ENCODE peak calls at places on chromosomes 1 and 21, in nine cellular contexts. S is CD8-positive, alpha-beta memory T cell; O is pancreas; D is HFF-Myc; H is HAP-1; F is PC-3; P is dorsolateral prefrontal cortex; Z is AG09309; G is AG10803. W is an unnamed sample.

GRCh38 chr1:48858200-48858599 is 81.5 kb upstream of the BEND5 start:
- DNase-seq in P (no peak), S (no peak), D (no peak), H (no peak), Z (no peak), G (peak; percentile 48), O (no peak), F (no peak), W (no peak)

GRCh38 chr1:103529746-103530145 is 4.2 kb downstream of the RNPC3 start:
- DNase-seq in S (no peak), H (no peak), Z (no peak), O (peak; percentile 24), F (peak; percentile 39), G (peak; percentile 2), D (no peak), P (peak; percentile 29), W (no peak)

GRCh38 chr1:195568389-195568788 is 1039.9 kb downstream of the KCNT2 start:
- DNase-seq in D (no peak), F (no peak), S (no peak), P (no peak), G (peak; percentile 1), Z (no peak), O (no peak), H (no peak), W (no peak)

GRCh38 chr1:16630661-16631247 is 17.4 kb upstream of the NBPF1 start:
- DNase-seq in P (peak; percentile 66), Z (no peak), O (peak; percentile 38), S (peak; percentile 58), G (no peak), D (no peak), F (no peak), H (peak; percentile 21), W (no peak)

GRCh38 chr21:38802050-38803026 is 3.4 kb upstream of the ETS2 start:
- DNase-seq in Z (no peak), S (no peak), G (no peak), D (no peak), H (no peak), P (no peak), O (no peak), F (peak; percentile 96), W (no peak)

GRCh38 chr21:33854604-33855003 is 61.0 kb downstream of the ATP5PO start:
- DNase-seq in P (no peak), O (no peak), F (peak; percentile 45), S (no peak), G (no peak), D (no peak), Z (no peak), H (peak; percentile 30), W (no peak)

GRCh38 chr1:7783178-7783711 is 846 bp upstream of the PER3 start:
- DNase-seq in O (peak; percentile 78), G (peak; percentile 61), Z (no peak), P (peak; percentile 71), F (peak; percentile 51), S (no peak), H (peak; percentile 86), D (no peak), W (no peak)

GRCh38 chr1:66380452-66381212 is 153.3 kb upstream of the SGIP1 start:
- DNase-seq in O (no peak), F (no peak), S (no peak), G (no peak), Z (no peak), D (no peak), H (no peak), P (no peak), W (no peak)

GRCh38 chr1:81635816-81636215 is 164.9 kb upstream of the ADGRL2 start:
- DNase-seq in Z (no peak), S (no peak), G (no peak), F (no peak), P (no peak), H (no peak), D (no peak), O (no peak), W (no peak)

GRCh38 chr1:77524038-77524437 is 158.4 kb downstream of the ZZZ3 start:
- DNase-seq in G (no peak), O (no peak), S (no peak), D (no peak), H (no peak), Z (no peak), P (no peak), F (no peak), W (no peak)

GRCh38 chr1:159827102-159827490 is 423 bp downstream of the SLAMF8 start:
- DNase-seq in D (no peak), Z (no peak), P (no peak), S (no peak), F (no peak), H (no peak), O (no peak), G (no peak), W (no peak)

GRCh38 chr1:10510520-10511493 is 36.1 kb downstream of the PEX14 start:
- DNase-seq in D (peak; percentile 53), S (peak; percentile 91), F (peak; percentile 93), Z (peak; percentile 68), G (peak; percentile 94), H (no peak), P (no peak), O (no peak), W (peak; percentile 95)

GRCh38 chr1:93963585-93963984 is 54.4 kb upstream of the GCLM start:
- DNase-seq in D (no peak), H (no peak), G (no peak), S (no peak), F (no peak), P (no peak), O (no peak), Z (no peak), W (no peak)

GRCh38 chr1:7678491-7679158 is 92.5 kb upstream of the VAMP3 start:
- DNase-seq in G (no peak), H (no peak), S (no peak), P (no peak), O (no peak), Z (no peak), F (no peak), D (no peak), W (no peak)

GRCh38 chr21:44793269-44794030 is 8.2 kb downstream of the UBE2G2 start:
- DNase-seq in S (peak; percentile 63), D (no peak), F (peak; percentile 83), P (no peak), O (peak; percentile 47), H (peak; percentile 60), G (peak; percentile 52), Z (peak; percentile 20), W (peak; percentile 32)

GRCh38 chr1:12478612-12478985 is 139.4 kb downstream of the DHRS3 start:
- DNase-seq in F (no peak), Z (no peak), D (no peak), P (no peak), G (no peak), H (no peak), S (peak; percentile 56), O (no peak), W (peak; percentile 70)

GRCh38 chr21:25366116-25366515 is 241.2 kb downstream of the MRPL39 start:
- DNase-seq in Z (no peak), D (no peak), F (no peak), S (no peak), P (no peak), G (no peak), H (no peak), O (no peak), W (no peak)

GRCh38 chr1:33277488-33278084 is 21.3 kb downstream of the ZNF362 start:
- DNase-seq in G (no peak), D (no peak), O (no peak), S (no peak), P (no peak), H (no peak), Z (no peak), F (no peak), W (no peak)

GRCh38 chr1:118202076-118202608 is 17.1 kb upstream of the SPAG17 start:
- DNase-seq in P (no peak), S (no peak), F (no peak), D (no peak), H (no peak), Z (no peak), G (no peak), O (no peak), W (no peak)

GRCh38 chr1:910311-910880 is 13.3 kb upstream of the SAMD11 start:
- DNase-seq in G (no peak), H (peak; percentile 20), D (no peak), P (no peak), Z (no peak), S (peak; percentile 51), F (no peak), O (peak; percentile 12), W (no peak)

GRCh38 chr1:180909462-180909976 is 3.2 kb upstream of the KIAA1614 start:
- DNase-seq in P (no peak), Z (no peak), D (no peak), G (no peak), H (no peak), F (no peak), O (no peak), S (no peak), W (no peak)

GRCh38 chr1:94047914-94048313 is 73.0 kb downstream of the ABCA4 start:
- DNase-seq in P (no peak), F (no peak), D (no peak), G (no peak), S (no peak), Z (no peak), O (no peak), H (no peak), W (no peak)

GRCh38 chr21:43318841-43319781 is 107.8 kb downstream of the SIK1 start:
- DNase-seq in O (no peak), P (peak; percentile 71), H (no peak), F (peak; percentile 62), Z (no peak), D (no peak), G (peak; percentile 54), S (no peak), W (no peak)

GRCh38 chr1:228149341-228150020 is at the start of gene GJC2:
- DNase-seq in P (peak; percentile 69), F (no peak), H (peak; percentile 9), O (no peak), D (no peak), G (peak; percentile 31), Z (no peak), S (no peak), W (no peak)
- H3K4me3 ChIP-seq in P (peak within 1 kb of the TSS; percentile 37), F (no peak within 1 kb of the TSS), H (no peak within 1 kb of the TSS), O (no peak within 1 kb of the TSS), D (peak within 1 kb of the TSS; percentile 13), G (peak within 1 kb of the TSS; percentile 20), Z (no peak within 1 kb of the TSS), S (no peak within 1 kb of the TSS), W (no peak within 1 kb of the TSS)

GRCh38 chr1:145982010-145982723 is 14.2 kb downstream of the TXNIP start:
- DNase-seq in P (no peak), H (no peak), D (no peak), G (no peak), O (peak; percentile 38), F (no peak), S (no peak), Z (no peak), W (no peak)
- H3K4me3 ChIP-seq in P (no peak overlapping the region), H (no peak overlapping the region), D (no peak overlapping the region), G (no peak overlapping the region), O (no peak overlapping the region), F (no peak overlapping the region), S (no peak overlapping the region), Z (no peak overlapping the region), W (no peak overlapping the region)

GRCh38 chr1:112544753-112545152 is 36.0 kb downstream of the WNT2B start:
- DNase-seq in F (peak; percentile 41), D (no peak), H (no peak), P (no peak), O (no peak), G (peak; percentile 60), S (no peak), Z (no peak), W (no peak)
- H3K4me3 ChIP-seq in F (peak overlapping the region; percentile 28), D (no peak overlapping the region), H (no peak overlapping the region), P (no peak overlapping the region), O (no peak overlapping the region), G (no peak overlapping the region), S (no peak overlapping the region), Z (no peak overlapping the region), W (no peak overlapping the region)

GRCh38 chr1:37495875-37496274 is 18.7 kb downstream of the MEAF6 start:
- DNase-seq in G (no peak), H (no peak), F (peak; percentile 91), S (no peak), Z (no peak), P (no peak), O (no peak), D (no peak), W (no peak)
- H3K4me3 ChIP-seq in G (no peak overlapping the region), H (no peak overlapping the region), F (peak overlapping the region; percentile 18), S (no peak overlapping the region), Z (no peak overlapping the region), P (no peak overlapping the region), O (no peak overlapping the region), D (no peak overlapping the region), W (no peak overlapping the region)

W was measured in Jurkat, Clone E6-1.